ENCODE peak calls at places on chromosomes 3 and 15, in ten cellular contexts. C is CD8-positive, alpha-beta T cell; T is PC-3; R is A549; I is lung; N is GM23248; D is cardiac muscle cell; W is naive thymus-derived CD4-positive, alpha-beta T cell; F is neural progenitor cell; U is left ventricle myocardium inferior. G is an unnamed sample.

GRCh38 chr15:66673410-66674322 is 28.4 kb upstream of the SMAD6 start:
- DNase-seq in N (peak; percentile 37), R (no peak), D (peak; percentile 77), C (peak; percentile 8), F (peak; percentile 89), T (no peak), W (no peak), U (peak; percentile 29), I (peak; percentile 38), G (no peak)

GRCh38 chr3:132444333-132444732 is 27.0 kb downstream of the DNAJC13 start:
- DNase-seq in T (no peak), C (no peak), W (no peak), R (no peak), N (peak; percentile 23), U (no peak), F (no peak), D (no peak), I (no peak), G (no peak)

GRCh38 chr3:195237981-195238625 is 32.9 kb downstream of the XXYLT1 start:
- DNase-seq in U (no peak), T (no peak), D (no peak), F (no peak), W (no peak), N (peak; percentile 27), R (no peak), I (peak; percentile 25), C (no peak), G (peak; percentile 46)

GRCh38 chr3:71210257-71211002 is 373.1 kb downstream of the FOXP1 start:
- DNase-seq in I (peak; percentile 61), U (no peak), F (no peak), W (no peak), D (peak; percentile 87), T (no peak), C (no peak), N (peak; percentile 84), R (peak; percentile 25), G (peak; percentile 70)

GRCh38 chr15:39976291-39977274 is 42.7 kb downstream of the EIF2AK4 start:
- DNase-seq in C (no peak), T (peak; percentile 75), R (no peak), N (peak; percentile 87), F (peak; percentile 61), W (no peak), D (peak; percentile 64), U (peak; percentile 74), I (no peak), G (peak; percentile 70)

GRCh38 chr3:10561942-10562565 is 56.7 kb upstream of the ATP2B2 start:
- DNase-seq in D (no peak), T (no peak), R (no peak), C (no peak), W (no peak), I (no peak), U (no peak), N (no peak), F (no peak), G (no peak)

GRCh38 chr3:125129512-125129962 is 73.7 kb upstream of the HEG1 start:
- DNase-seq in W (no peak), F (no peak), D (peak; percentile 96), I (peak; percentile 51), U (no peak), C (no peak), R (no peak), N (peak; percentile 99), T (peak; percentile 79), G (no peak)

GRCh38 chr15:56251315-56252091 is 7.8 kb upstream of the RFX7 start:
- DNase-seq in T (no peak), R (no peak), U (no peak), F (no peak), W (no peak), I (no peak), D (no peak), N (no peak), C (no peak), G (no peak)

GRCh38 chr15:52224211-52224610 is 33.0 kb upstream of the GNB5 start:
- DNase-seq in U (no peak), R (no peak), F (no peak), C (no peak), W (no peak), D (no peak), T (peak; percentile 50), I (no peak), N (no peak), G (no peak)

GRCh38 chr15:52220251-52220650 is 29.1 kb upstream of the GNB5 start:
- DNase-seq in N (no peak), I (no peak), W (no peak), R (no peak), F (no peak), D (no peak), C (no peak), T (no peak), U (no peak), G (no peak)

GRCh38 chr15:52220896-52221660 is 29.9 kb upstream of the GNB5 start:
- DNase-seq in T (no peak), U (no peak), N (no peak), D (no peak), I (no peak), R (no peak), W (no peak), F (no peak), C (no peak), G (no peak)

GRCh38 chr15:52218816-52219215 is 27.6 kb upstream of the GNB5 start:
- DNase-seq in R (no peak), I (no peak), W (no peak), N (no peak), D (no peak), F (no peak), U (no peak), C (no peak), T (no peak), G (no peak)

GRCh38 chr15:52221730-52222129 is 30.5 kb upstream of the GNB5 start:
- DNase-seq in R (no peak), D (no peak), U (no peak), N (no peak), T (no peak), I (no peak), C (no peak), F (no peak), W (no peak), G (no peak)
- H3K27ac ChIP-seq in R (no peak overlapping the region), D (no peak overlapping the region), U (no peak overlapping the region), N (no peak overlapping the region), T (no peak overlapping the region), I (no peak overlapping the region), C (peak overlapping the region; percentile 19), F (no peak overlapping the region), W (peak overlapping the region; percentile 68), G (no peak overlapping the region)

GRCh38 chr3:58041826-58042324 is 33.7 kb downstream of the FLNB start:
- DNase-seq in C (no peak), T (peak; percentile 31), N (peak; percentile 63), I (no peak), D (peak; percentile 77), W (no peak), F (peak; percentile 64), R (no peak), U (no peak), G (no peak)

GRCh38 chr3:58038675-58039302 is 30.6 kb downstream of the FLNB start:
- DNase-seq in T (peak; percentile 37), N (peak; percentile 29), F (no peak), C (no peak), I (no peak), W (no peak), R (no peak), U (no peak), D (no peak), G (no peak)

GRCh38 chr3:58037141-58037910 is 29.1 kb downstream of the FLNB start:
- DNase-seq in T (no peak), W (no peak), C (no peak), N (no peak), D (no peak), U (no peak), R (no peak), F (no peak), I (no peak), G (no peak)

GRCh38 chr3:58041182-58041825 is 33.1 kb downstream of the FLNB start:
- DNase-seq in T (peak; percentile 26), I (no peak), N (no peak), C (no peak), F (no peak), U (no peak), R (no peak), W (no peak), D (peak; percentile 43), G (no peak)

DNA sequence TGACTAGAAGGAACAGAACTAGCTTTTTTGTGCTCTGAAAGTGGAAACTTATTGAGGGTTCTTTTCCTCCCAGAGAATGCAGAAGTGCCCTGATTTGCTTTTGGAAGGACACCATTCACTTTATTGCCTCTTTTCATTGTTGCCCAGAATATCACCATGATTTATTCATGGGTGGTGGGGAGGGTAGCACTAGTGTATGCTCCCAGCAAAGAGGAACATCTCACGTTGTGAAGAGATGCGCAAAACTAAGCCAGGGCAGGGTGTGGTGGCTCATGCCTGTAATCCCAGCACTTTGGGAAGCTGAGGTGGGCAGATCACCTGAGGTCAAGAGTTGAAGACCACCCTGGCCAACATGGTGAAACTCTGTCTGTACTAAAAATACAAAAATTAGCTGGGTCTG is 31.4 kb downstream of the FLNB start:
- DNase-seq in W (no peak), D (no peak), F (no peak), I (no peak), N (no peak), U (no peak), C (no peak), R (no peak), T (no peak), G (no peak)
- H3K4me1 ChIP-seq in W (peaks cover 15% of the 10 kb centered on the region), D (peaks cover 9% of the 10 kb centered on the region), F (peaks cover 52% of the 10 kb centered on the region), I (peaks cover 6% of the 10 kb centered on the region), N (peaks cover 67% of the 10 kb centered on the region), U (peaks cover 74% of the 10 kb centered on the region), C (peaks cover 51% of the 10 kb centered on the region), R (peaks cover 100% of the 10 kb centered on the region), T (peaks cover 94% of the 10 kb centered on the region), G (no peaks in the 10 kb centered on the region)

GRCh38 chr3:98598492-98598891 is 5.1 kb upstream of the CPOX start:
- DNase-seq in T (no peak), D (no peak), R (no peak), C (no peak), W (no peak), U (no peak), N (no peak), F (no peak), I (no peak), G (no peak)

GRCh38 chr3:98601180-98601579 is 7.8 kb upstream of the CPOX start:
- DNase-seq in N (no peak), W (no peak), F (no peak), U (no peak), D (no peak), C (no peak), R (no peak), I (no peak), T (no peak), G (no peak)

GRCh38 chr3:98600412-98601095 is 7.1 kb upstream of the CPOX start:
- DNase-seq in N (no peak), U (no peak), T (no peak), R (no peak), D (no peak), F (no peak), I (no peak), C (no peak), W (no peak), G (no peak)

GRCh38 chr3:98602078-98602678 is 8.8 kb upstream of the CPOX start:
- DNase-seq in W (no peak), D (peak; percentile 84), C (no peak), F (peak; percentile 67), I (no peak), T (peak; percentile 78), U (no peak), N (peak; percentile 78), R (peak; percentile 56), G (no peak)

GRCh38 chr3:98599647-98600411 is 6.4 kb upstream of the CPOX start:
- DNase-seq in W (no peak), C (no peak), N (no peak), U (no peak), T (no peak), D (no peak), I (no peak), R (no peak), F (no peak), G (no peak)
- H3K4me3 ChIP-seq in W (no peak overlapping the region), C (no peak overlapping the region), N (no peak overlapping the region), U (no peak overlapping the region), T (no peak overlapping the region), D (no peak overlapping the region), I (no peak overlapping the region), R (no peak overlapping the region), F (no peak overlapping the region), G (no peak overlapping the region)

GRCh38 chr3:160801386-160802118 is 45.5 kb downstream of the PPM1L start:
- DNase-seq in N (peak; percentile 86), F (no peak), D (peak; percentile 40), C (no peak), T (peak; percentile 33), R (no peak), I (no peak), U (peak; percentile 24), W (no peak), G (peak; percentile 74)
- H3K27ac ChIP-seq in N (peak overlapping the region; percentile 62), F (no peak overlapping the region), D (no peak overlapping the region), C (no peak overlapping the region), T (no peak overlapping the region), R (no peak overlapping the region), I (peak overlapping the region; percentile 50), U (peak overlapping the region; percentile 92), W (no peak overlapping the region), G (peak overlapping the region; percentile 91)